ENCODE peak calls at places on chromosomes 3 and 15, in ten cellular contexts. M, B, H, C, L, W, P, S, T and V are unnamed samples.
A peak's percentile ranks its signal among the peaks of the same experiment; 100 is the strongest.

GRCh38 chr15:63065262-63066234 is 23.0 kb downstream of the TPM1 start:
- DNase-seq in M (no peak), B (no peak), H (no peak), C (no peak), L (no peak), W (no peak), P (no peak), S (no peak), T (no peak), V (no peak)

GRCh38 chr3:17258823-17259436 is 374.2 kb downstream of the PLCL2 start:
- DNase-seq in M (no peak), B (peak; percentile 39), H (no peak), C (peak; percentile 8), L (no peak), W (no peak), P (no peak), S (peak; percentile 20), T (peak; percentile 38), V (no peak)

GRCh38 chr3:134211797-134212196 is 38.9 kb downstream of the RYK start:
- DNase-seq in M (no peak), B (peak; percentile 72), H (no peak), C (peak; percentile 36), L (peak; percentile 39), W (no peak), P (no peak), S (peak; percentile 49), T (peak; percentile 43), V (no peak)

GRCh38 chr15:57321973-57322601 is 54.2 kb upstream of the CGNL1 start:
- DNase-seq in M (no peak), B (no peak), H (no peak), C (no peak), L (peak; percentile 69), W (no peak), P (no peak), S (no peak), T (no peak), V (no peak)

GRCh38 chr3:42831321-42831713 is 22.1 kb downstream of the ACKR2 start:
- DNase-seq in M (peak; percentile 46), B (peak; percentile 25), H (no peak), C (no peak), L (peak; percentile 78), W (peak; percentile 43), P (peak; percentile 69), S (peak; percentile 78), T (peak; percentile 57), V (peak; percentile 58)

GRCh38 chr3:142987080-142987700 is 14.2 kb upstream of the U2SURP start:
- DNase-seq in M (no peak), B (peak; percentile 55), H (no peak), C (no peak), L (no peak), W (no peak), P (no peak), S (no peak), T (peak; percentile 52), V (no peak)

GRCh38 chr3:24853685-24854341 is 359.2 kb upstream of the THRB start:
- DNase-seq in M (no peak), B (no peak), H (no peak), C (no peak), L (no peak), W (no peak), P (no peak), S (no peak), T (peak; percentile 55), V (no peak)

GRCh38 chr3:197468866-197469382 is 86.8 kb downstream of the BDH1 start:
- DNase-seq in M (no peak), B (peak; percentile 46), H (no peak), C (no peak), L (no peak), W (no peak), P (no peak), S (no peak), T (no peak), V (no peak)

GRCh38 chr3:128270559-128271492 is 117.5 kb downstream of the EEFSEC start:
- DNase-seq in M (no peak), B (no peak), H (no peak), C (no peak), L (no peak), W (no peak), P (no peak), S (no peak), T (peak; percentile 51), V (no peak)

GRCh38 chr15:63463793-63464192 is 40.6 kb upstream of the USP3 start:
- DNase-seq in M (no peak), B (no peak), H (no peak), C (no peak), L (no peak), W (no peak), P (no peak), S (no peak), T (no peak), V (no peak)

GRCh38 chr3:62875103-62876002 is at the start of gene CADPS:
- DNase-seq in M (no peak), B (no peak), H (no peak), C (peak; percentile 53), L (peak; percentile 87), W (peak; percentile 15), P (peak; percentile 27), S (no peak), T (peak; percentile 65), V (no peak)

GRCh38 chr15:29266052-29266572 is 3.5 kb downstream of the NSMCE3 start:
- DNase-seq in M (no peak), B (no peak), H (no peak), C (no peak), L (no peak), W (no peak), P (no peak), S (no peak), T (no peak), V (no peak)

GRCh38 chr3:107884719-107885460 is 205.9 kb downstream of the CD47 start:
- DNase-seq in M (no peak), B (peak; percentile 61), H (no peak), C (peak; percentile 72), L (no peak), W (no peak), P (no peak), S (peak; percentile 18), T (no peak), V (no peak)

GRCh38 chr3:192915306-192915705 is 2.4 kb downstream of the MB21D2 start:
- DNase-seq in M (peak; percentile 30), B (peak; percentile 68), H (no peak), C (peak; percentile 55), L (peak; percentile 45), W (no peak), P (no peak), S (no peak), T (peak; percentile 21), V (no peak)

GRCh38 chr3:151794080-151794479 is 19.8 kb upstream of the AADAC start:
- DNase-seq in M (no peak), B (no peak), H (no peak), C (no peak), L (no peak), W (no peak), P (no peak), S (no peak), T (no peak), V (no peak)

GRCh38 chr3:50324351-50325144 is 2.0 kb upstream of the HYAL2 start:
- DNase-seq in M (peak; percentile 68), B (peak; percentile 61), H (no peak), C (peak; percentile 32), L (peak; percentile 88), W (peak; percentile 74), P (peak; percentile 81), S (peak; percentile 68), T (peak; percentile 85), V (no peak)

GRCh38 chr3:30319713-30320112 is 286.7 kb upstream of the TGFBR2 start:
- DNase-seq in M (peak; percentile 40), B (peak; percentile 57), H (no peak), C (no peak), L (peak; percentile 58), W (no peak), P (no peak), S (peak; percentile 48), T (peak; percentile 8), V (no peak)

GRCh38 chr3:197793246-197793645 is 2.2 kb downstream of the LRCH3 start:
- DNase-seq in M (no peak), B (peak; percentile 63), H (peak; percentile 49), C (peak; percentile 41), L (no peak), W (no peak), P (no peak), S (no peak), T (no peak), V (no peak)

GRCh38 chr3:12569836-12570235 is 12.9 kb downstream of the MKRN2 start:
- DNase-seq in M (no peak), B (no peak), H (no peak), C (no peak), L (no peak), W (no peak), P (no peak), S (no peak), T (no peak), V (no peak)

GRCh38 chr15:93485922-93486327 is 396.9 kb upstream of the RGMA start:
- DNase-seq in M (no peak), B (no peak), H (no peak), C (peak; percentile 54), L (no peak), W (peak; percentile 68), P (no peak), S (no peak), T (no peak), V (no peak)
- TF ChIP-seq CTCF in M (no peak), B (no peak), H (no peak), C (no peak), L (no peak), W (peak; percentile 53), P (no peak), S (no peak), T (no peak), V (no peak)

GRCh38 chr3:32392530-32393302 is 1.1 kb downstream of the CMTM7 start:
- DNase-seq in M (peak; percentile 46), B (peak; percentile 77), H (no peak), C (peak; percentile 57), L (no peak), W (peak; percentile 41), P (peak; percentile 70), S (no peak), T (peak; percentile 56), V (no peak)
- H3K4me3 ChIP-seq in M (peak overlapping the region; percentile 71), B (peak overlapping the region; percentile 90), H (peak overlapping the region; percentile 68), C (peak overlapping the region; percentile 80), L (no peak overlapping the region), W (peak overlapping the region; percentile 88), P (peak overlapping the region; percentile 91), S (peak overlapping the region; percentile 82), T (peak overlapping the region; percentile 68), V (peak overlapping the region; percentile 90)

GRCh38 chr15:68371851-68372250 is 60.1 kb downstream of the ITGA11 start:
- DNase-seq in M (no peak), B (no peak), H (no peak), C (no peak), L (no peak), W (no peak), P (no peak), S (no peak), T (no peak), V (no peak)
- H3K27ac ChIP-seq in M (no peak overlapping the region), B (no peak overlapping the region), H (no peak overlapping the region), C (peak overlapping the region; percentile 35), L (no peak overlapping the region), W (peak overlapping the region; percentile 57), P (no peak overlapping the region), S (no peak overlapping the region), T (no peak overlapping the region), V (no peak overlapping the region)

DNA sequence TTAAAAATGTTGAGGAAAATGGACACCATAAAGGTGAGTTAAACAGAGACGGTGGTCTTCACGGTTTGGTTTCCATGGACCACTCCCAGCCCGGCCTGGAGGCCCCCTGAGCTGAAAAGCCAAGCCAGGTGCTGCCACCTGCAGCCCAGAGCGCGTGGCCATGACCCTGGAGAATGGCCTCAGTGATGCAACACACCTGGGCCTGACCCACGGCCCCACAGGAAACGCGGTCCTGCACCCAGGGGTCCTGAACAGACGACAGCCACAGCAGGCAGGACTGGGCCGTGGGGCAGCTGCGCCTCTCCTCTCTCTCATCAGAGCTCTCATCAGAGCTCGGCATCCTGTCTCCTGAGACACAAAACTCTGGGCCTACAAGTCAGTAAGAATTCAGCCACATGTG is 64.1 kb downstream of the NIPA2 start:
- DNase-seq in M (no peak), B (no peak), H (no peak), C (no peak), L (no peak), W (no peak), P (no peak), S (no peak), T (no peak), V (peak; percentile 76)
- TF ChIP-seq CTCF in M (no peak), B (no peak), H (peak; percentile 31), C (no peak), L (peak; percentile 44), W (no peak), P (no peak), S (no peak), T (no peak), V (no peak)